ENCODE peak calls at places on chromosomes 2 and 18, in ten cellular contexts. F is fibroblast of the aortic adventitia; G is WTC11; U is uterus; X is Peyer's patch; Z is psoas muscle; R is PC-3; V is CD8-positive, alpha-beta T cell; P is foreskin fibroblast; S is IMR-90. H is an unnamed sample.

GRCh38 chr18:58276640-58277456 is 232.8 kb downstream of the NEDD4L start:
- DNase-seq in U (no peak), P (no peak), G (no peak), F (no peak), R (no peak), Z (no peak), V (no peak), X (no peak), S (no peak), H (no peak)

GRCh38 chr2:192498747-192499146 is 304.0 kb upstream of the TMEFF2 start:
- DNase-seq in Z (no peak), S (no peak), U (no peak), V (no peak), R (no peak), G (peak), X (no peak), P (no peak), F (no peak), H (no peak)

GRCh38 chr2:216545359-216545758 is 46.7 kb downstream of the RPL37A start:
- DNase-seq in P (peak), X (no peak), U (no peak), V (no peak), Z (no peak), F (peak), G (no peak), S (peak), R (no peak), H (no peak)

GRCh38 chr2:173148520-173148919 is 72.9 kb downstream of the MAP3K20 start:
- DNase-seq in Z (no peak), V (no peak), R (peak), S (peak), G (no peak), P (peak), F (no peak), U (no peak), X (no peak), H (no peak)

GRCh38 chr2:211175956-211176355 is 619.6 kb downstream of the CPS1 start:
- DNase-seq in U (no peak), F (no peak), V (no peak), G (no peak), R (no peak), Z (no peak), S (no peak), P (no peak), X (no peak), H (peak)

GRCh38 chr18:60064271-60064670 is 164.5 kb downstream of the PMAIP1 start:
- DNase-seq in P (peak), F (no peak), R (peak), G (no peak), Z (no peak), V (no peak), X (no peak), S (peak), U (no peak), H (no peak)

GRCh38 chr2:215619022-215619958 is 183.4 kb upstream of the FN1 start:
- DNase-seq in U (no peak), G (no peak), P (peak), R (peak), F (peak), V (no peak), Z (no peak), S (peak), X (no peak), H (peak)

GRCh38 chr2:10977003-10977402 is 65.3 kb downstream of the KCNF1 start:
- DNase-seq in X (no peak), V (no peak), G (no peak), R (no peak), P (no peak), S (peak), Z (no peak), F (no peak), U (no peak), H (no peak)

GRCh38 chr2:128622916-128623620 is 304.4 kb upstream of the HS6ST1 start:
- DNase-seq in S (peak), U (no peak), R (no peak), Z (peak), F (peak), P (peak), G (no peak), X (peak), V (no peak), H (peak)

GRCh38 chr2:183078163-183078466 is 432 bp upstream of the DUSP19 start:
- DNase-seq in G (no peak), P (no peak), X (peak), U (peak), Z (peak), R (no peak), S (no peak), F (no peak), V (no peak), H (no peak)

GRCh38 chr2:70999362-70999761 is 4.7 kb upstream of the TEX261 start:
- DNase-seq in F (no peak), S (no peak), R (no peak), G (no peak), V (no peak), P (no peak), Z (no peak), X (no peak), U (no peak), H (no peak)

GRCh38 chr2:120650022-120650644 is 85.5 kb upstream of the GLI2 start:
- DNase-seq in V (no peak), G (no peak), S (no peak), X (no peak), F (no peak), U (no peak), Z (no peak), P (no peak), R (no peak), H (no peak)

GRCh38 chr2:156192468-156192867 is 140.1 kb downstream of the NR4A2 start:
- DNase-seq in Z (no peak), X (no peak), P (no peak), V (no peak), G (no peak), S (no peak), R (no peak), U (no peak), F (peak), H (no peak)

GRCh38 chr2:163878718-163879117 is 142.9 kb upstream of the FIGN start:
- DNase-seq in G (peak), V (no peak), Z (no peak), P (no peak), R (peak), S (peak), X (no peak), F (peak), U (no peak), H (no peak)

DNA sequence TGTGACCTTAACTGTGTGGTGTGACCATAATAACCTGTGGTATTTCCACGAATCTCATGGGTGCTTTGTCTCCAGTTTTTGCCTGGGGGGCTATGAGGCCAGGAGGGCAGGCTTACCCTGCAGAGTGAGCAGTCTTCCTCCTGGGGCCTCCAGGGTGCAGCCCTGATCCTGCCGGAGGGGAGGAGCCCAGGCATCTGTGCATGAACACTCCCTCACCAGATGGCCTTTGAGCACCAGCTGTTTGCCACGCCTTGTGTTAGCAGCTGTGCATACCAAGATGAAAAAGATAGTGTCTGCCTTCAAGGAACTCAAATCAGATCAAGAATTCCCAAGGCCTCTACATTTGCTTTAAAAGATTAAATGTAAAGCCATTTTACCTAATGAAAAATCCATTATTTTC is 75.0 kb upstream of the RBM44 start:
- DNase-seq in X (peak), P (peak), R (peak), Z (no peak), V (no peak), G (peak), F (no peak), S (peak), U (no peak), H (no peak)
- TF ChIP-seq CTCF in X (no peak), P (peak), R (peak), Z (no peak), V (no peak), G (no peak), F (no peak), S (no peak), U (no peak), H (no peak)

DNA sequence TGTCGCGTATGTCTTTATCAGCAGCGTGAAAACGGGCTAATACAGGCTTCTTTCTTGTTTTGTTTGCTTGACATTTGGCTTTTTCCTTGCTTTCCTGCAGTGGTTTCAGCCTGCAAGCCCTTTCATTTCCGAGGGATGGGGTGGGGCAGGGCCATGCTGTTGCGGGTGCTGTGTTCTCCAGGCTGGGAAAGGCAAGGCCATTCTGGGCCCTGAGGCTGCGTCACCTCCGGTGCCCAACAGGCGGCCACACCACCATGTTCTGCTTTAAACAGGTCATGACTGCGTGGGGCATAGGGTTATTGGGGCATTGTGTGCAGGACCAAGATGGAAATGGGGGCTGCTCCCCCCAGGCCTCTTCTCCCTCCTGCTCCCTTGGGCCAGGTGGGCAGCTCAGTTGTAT is 38.6 kb upstream of the PLB1 start:
- DNase-seq in F (no peak), S (no peak), R (no peak), V (no peak), Z (no peak), P (no peak), X (no peak), G (peak), U (no peak), H (peak)
- TF ChIP-seq CTCF in F (no peak), S (no peak), R (no peak), V (no peak), Z (no peak), P (no peak), X (no peak), G (no peak), U (no peak), H (no peak)

GRCh38 chr2:112629224-112629623 is 16.5 kb upstream of the SLC20A1 start:
- DNase-seq in Z (no peak), S (no peak), P (no peak), R (no peak), U (no peak), X (no peak), F (no peak), V (no peak), G (no peak), H (no peak)

GRCh38 chr2:112626604-112627059 is 19.1 kb upstream of the SLC20A1 start:
- DNase-seq in S (peak), U (peak), G (peak), R (peak), V (peak), F (peak), Z (peak), X (peak), P (peak), H (no peak)

GRCh38 chr2:112629823-112630222 is 15.9 kb upstream of the SLC20A1 start:
- DNase-seq in G (no peak), X (no peak), V (no peak), U (no peak), S (no peak), P (no peak), Z (no peak), R (no peak), F (no peak), H (no peak)

GRCh38 chr2:112625474-112626114 is 20.1 kb upstream of the SLC20A1 start:
- DNase-seq in P (no peak), F (no peak), X (no peak), Z (no peak), U (no peak), R (no peak), S (no peak), G (no peak), V (no peak), H (no peak)

DNA sequence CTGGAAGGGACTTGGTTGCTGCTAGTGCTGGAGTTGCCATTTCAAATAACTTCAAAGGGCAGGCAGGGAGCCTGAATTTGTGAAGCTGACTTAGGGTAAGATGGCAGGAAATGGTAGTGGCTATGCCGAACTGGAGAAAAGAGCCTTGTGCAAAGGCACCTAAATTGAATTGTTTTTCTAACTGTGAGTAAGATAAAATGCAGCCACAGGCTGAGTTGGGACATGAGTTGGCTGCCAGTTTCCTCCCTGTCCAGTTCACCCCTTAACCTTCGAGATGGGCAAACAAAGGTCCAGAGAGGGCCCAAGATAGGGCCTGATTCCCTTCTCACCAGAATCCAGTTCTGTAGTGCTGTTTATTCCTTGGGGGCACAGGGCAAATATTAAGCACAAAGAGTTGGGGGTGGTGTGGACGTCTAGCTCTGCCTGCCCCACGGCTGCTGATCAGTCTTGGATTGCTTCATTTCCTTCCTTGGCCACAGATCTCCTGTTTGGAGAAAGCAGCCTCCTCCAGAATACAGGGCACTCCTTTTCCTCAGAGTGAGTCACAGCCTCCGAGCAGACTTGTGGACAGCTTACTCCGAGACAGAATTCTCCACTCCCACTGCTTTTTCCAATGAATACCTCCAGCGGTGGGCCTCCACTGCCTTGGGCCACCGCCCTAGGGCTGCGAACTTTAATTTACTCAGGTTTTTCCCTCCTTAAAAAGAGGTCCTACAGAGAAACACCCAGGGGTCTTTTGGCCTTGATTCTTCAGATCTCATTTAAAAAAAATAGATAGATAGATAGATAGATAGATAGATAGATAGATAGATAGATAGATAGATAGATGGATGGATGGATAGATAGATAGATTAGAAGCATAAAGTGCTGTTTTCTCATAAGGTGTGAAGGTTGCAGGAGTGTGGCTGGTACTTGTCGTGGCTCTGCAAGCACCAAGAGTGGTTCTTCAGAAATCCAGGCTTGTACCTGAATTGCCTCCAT is 18.4 kb upstream of the SLC20A1 start:
- DNase-seq in P (peak), V (no peak), X (no peak), R (peak), Z (peak), F (peak), S (peak), U (peak), G (no peak), H (no peak)
- TF ChIP-seq CTCF in P (no peak), V (no peak), X (no peak), R (no peak), Z (no peak), F (no peak), S (no peak), U (no peak), G (no peak), H (no peak)

GRCh38 chr18:25062720-25063119 is 289.2 kb downstream of the ZNF521 start:
- DNase-seq in S (no peak), V (no peak), F (no peak), P (no peak), G (no peak), Z (no peak), U (no peak), X (no peak), R (peak), H (no peak)
- TF ChIP-seq CTCF in S (no peak), V (no peak), F (no peak), P (no peak), G (no peak), Z (no peak), U (no peak), X (no peak), R (peak), H (no peak)

DNA sequence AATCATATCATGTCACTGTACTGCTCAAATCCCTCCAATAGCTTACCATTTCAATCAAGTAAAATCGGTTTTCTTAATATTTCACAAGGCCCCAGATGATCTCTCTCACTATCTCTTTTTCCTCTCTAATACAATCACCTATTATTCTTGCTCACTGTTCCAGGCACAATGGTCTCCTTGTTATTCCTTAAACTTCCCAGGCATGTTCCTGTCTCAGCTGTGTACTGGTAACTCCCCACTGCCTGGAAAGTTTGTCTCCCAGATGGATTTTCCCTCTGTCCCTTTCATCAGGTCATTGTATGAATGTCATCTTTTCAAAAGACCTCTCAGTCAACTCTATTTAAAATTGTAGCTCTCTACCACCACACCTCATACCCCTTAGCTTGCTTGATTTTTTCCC is 30.7 kb upstream of the FANCL start:
- DNase-seq in R (no peak), S (no peak), F (no peak), X (no peak), G (no peak), Z (no peak), V (no peak), P (no peak), U (no peak), H (no peak)
- TF ChIP-seq CTCF in R (no peak), S (no peak), F (no peak), X (no peak), G (no peak), Z (no peak), V (no peak), P (no peak), U (no peak), H (no peak)

GRCh38 chr18:41751161-41751560 is 203.9 kb upstream of the PIK3C3 start:
- DNase-seq in X (no peak), U (no peak), R (peak), G (no peak), F (no peak), Z (no peak), V (no peak), P (peak), S (no peak), H (no peak)
- TF ChIP-seq CTCF in X (no peak), U (no peak), R (no peak), G (no peak), F (no peak), Z (no peak), V (no peak), P (no peak), S (no peak), H (no peak)

H was measured in osteoblast.